ENCODE peak calls at places on chromosomes 12 and 14, in eight cellular contexts. A, X, Q, T, N, Z, V and R are unnamed samples.

GRCh38 chr14:34053666-34054065 is 102.8 kb upstream of the EGLN3 start:
- DNase-seq in Q (no peak), Z (no peak), A (no peak), N (no peak), T (no peak), X (no peak), V (no peak), R (no peak)

GRCh38 chr14:54116972-54117371 is 160.3 kb upstream of the BMP4 start:
- DNase-seq in X (no peak), V (no peak), T (no peak), Q (no peak), Z (no peak), N (no peak), A (no peak), R (no peak)

GRCh38 chr12:11158885-11159444 is 12.0 kb upstream of the SMIM10L1 start:
- DNase-seq in T (no peak), V (no peak), X (no peak), Z (no peak), A (no peak), Q (no peak), N (no peak), R (no peak)

GRCh38 chr12:45415393-45415817 is 199.5 kb downstream of the ANO6 start:
- DNase-seq in X (no peak), N (no peak), V (no peak), A (no peak), Q (no peak), Z (peak), T (no peak), R (no peak)

GRCh38 chr12:65854629-65855028 is 30.3 kb downstream of the HMGA2 start:
- DNase-seq in A (no peak), X (no peak), V (no peak), T (no peak), Z (no peak), Q (no peak), N (no peak), R (no peak)

GRCh38 chr14:60647081-60647836 is 2.0 kb downstream of the SIX1 start:
- DNase-seq in N (no peak), Q (no peak), T (peak), A (no peak), Z (peak), X (peak), V (no peak), R (peak)

GRCh38 chr14:89640141-89640540 is 223.1 kb upstream of the FOXN3 start:
- DNase-seq in Z (no peak), X (no peak), Q (no peak), A (no peak), V (no peak), N (no peak), T (no peak), R (no peak)

GRCh38 chr12:123395236-123395635 is 11.3 kb downstream of the KMT5A start:
- DNase-seq in A (no peak), X (no peak), Q (no peak), Z (no peak), N (no peak), T (no peak), V (no peak), R (no peak)

GRCh38 chr12:64304571-64304970 is 82.5 kb upstream of the KICS2 start:
- DNase-seq in V (no peak), Z (no peak), T (no peak), X (no peak), N (no peak), Q (no peak), A (no peak), R (no peak)

GRCh38 chr14:95023886-95024285 is 133.4 kb downstream of the DICER1 start:
- DNase-seq in Q (no peak), A (no peak), V (no peak), Z (no peak), T (no peak), N (no peak), X (no peak), R (no peak)

GRCh38 chr12:117622741-117623140 is 261.3 kb upstream of the NOS1 start:
- DNase-seq in X (no peak), N (no peak), A (no peak), Q (no peak), V (no peak), Z (no peak), T (no peak), R (no peak)

GRCh38 chr12:30437616-30438015 is 258.1 kb downstream of the IPO8 start:
- DNase-seq in Q (no peak), T (no peak), X (no peak), A (no peak), N (no peak), Z (no peak), V (no peak), R (no peak)

GRCh38 chr12:9786726-9787339 is 26.1 kb upstream of the CD69 start:
- DNase-seq in A (no peak), Z (no peak), X (no peak), Q (no peak), N (no peak), V (no peak), T (no peak), R (no peak)

GRCh38 chr14:63573579-63573978 is 30.4 kb upstream of the PPP2R5E start:
- DNase-seq in X (no peak), Z (no peak), V (no peak), Q (no peak), T (no peak), N (no peak), A (no peak), R (no peak)

GRCh38 chr12:121021754-121022153 is 5.5 kb upstream of the C12orf43 start:
- DNase-seq in N (no peak), T (no peak), Q (no peak), A (no peak), Z (no peak), X (no peak), V (no peak), R (no peak)

GRCh38 chr14:68143341-68143807 is 323.8 kb downstream of the RAD51B start:
- DNase-seq in Q (no peak), A (peak), X (no peak), T (no peak), V (peak), N (no peak), Z (peak), R (peak)

GRCh38 chr12:88566430-88566829 is 13.8 kb downstream of the KITLG start:
- DNase-seq in N (no peak), Z (no peak), X (no peak), T (no peak), A (no peak), Q (no peak), V (no peak), R (no peak)

GRCh38 chr12:69096669-69097364 is 142.6 kb upstream of the CPSF6 start:
- DNase-seq in A (no peak), X (no peak), Q (no peak), N (no peak), T (no peak), V (no peak), Z (no peak), R (no peak)

GRCh38 chr14:94473666-94474410 is 2.2 kb downstream of the SERPINA9 start:
- DNase-seq in A (no peak), V (no peak), Z (no peak), T (no peak), Q (no peak), X (no peak), N (no peak), R (no peak)

GRCh38 chr12:119182701-119183493 is 4.2 kb downstream of the HSPB8 start:
- DNase-seq in A (peak), Q (no peak), X (no peak), N (no peak), V (peak), T (no peak), Z (no peak), R (no peak)

GRCh38 chr12:114823701-114824100 is 139.7 kb upstream of the TBX3 start:
- DNase-seq in Q (no peak), A (no peak), X (no peak), N (no peak), V (no peak), T (no peak), Z (no peak), R (no peak)

GRCh38 chr14:93044116-93044515 is 71.6 kb downstream of the ITPK1 start:
- DNase-seq in Q (no peak), T (no peak), N (no peak), Z (no peak), X (no peak), V (no peak), A (no peak), R (no peak)

GRCh38 chr14:52015411-52016030 is 26.2 kb downstream of the RTRAF start:
- DNase-seq in N (no peak), T (no peak), Q (peak), X (peak), V (peak), Z (no peak), A (no peak), R (no peak)

GRCh38 chr12:91507754-91508153 is 325.1 kb upstream of the DCN start:
- DNase-seq in Q (no peak), N (no peak), A (no peak), X (no peak), V (no peak), Z (no peak), T (no peak), R (no peak)

GRCh38 chr14:93025055-93025454 is 90.7 kb downstream of the ITPK1 start:
- DNase-seq in A (no peak), N (no peak), Z (no peak), T (no peak), V (no peak), X (no peak), Q (no peak), R (no peak)